ENCODE peak calls at places on chromosomes 4 and X, in eight cellular contexts. N, K, C, H, G, O, V and X are unnamed samples.
A peak's percentile ranks its signal among the peaks of the same experiment; 100 is the strongest.

GRCh38 chr4:1856920-1857699 is 1.2 kb upstream of the LETM1 start:
- DNase-seq in N (no peak), K (no peak), C (no peak), H (no peak), G (no peak), O (no peak), V (no peak), X (no peak)

GRCh38 chr4:105088110-105088879 is 58.4 kb upstream of the TET2 start:
- DNase-seq in N (no peak), K (no peak), C (no peak), H (no peak), G (no peak), O (no peak), V (no peak), X (no peak)

GRCh38 chrX:154019633-154020499 is at the start of gene IRAK1:
- DNase-seq in N (peak; percentile 76), K (no peak), C (no peak), H (no peak), G (peak; percentile 24), O (peak; percentile 27), V (peak; percentile 60), X (no peak)

GRCh38 chr4:152619556-152619955 is 60.2 kb downstream of the TMEM154 start:
- DNase-seq in N (no peak), K (no peak), C (no peak), H (peak; percentile 64), G (no peak), O (no peak), V (no peak), X (no peak)

GRCh38 chr4:117700111-117700892 is 334.0 kb upstream of the NDST3 start:
- DNase-seq in N (no peak), K (peak; percentile 12), C (no peak), H (no peak), G (no peak), O (no peak), V (no peak), X (no peak)

GRCh38 chrX:135497736-135498135 is 22.7 kb upstream of the INTS6L start:
- DNase-seq in N (no peak), K (no peak), C (no peak), H (no peak), G (no peak), O (no peak), V (no peak), X (no peak)

GRCh38 chr4:130955520-130955919 is 1859.6 kb downstream of the C4orf33 start:
- DNase-seq in N (no peak), K (no peak), C (no peak), H (no peak), G (no peak), O (no peak), V (no peak), X (no peak)

GRCh38 chrX:14598330-14598729 is 69.0 kb downstream of the GLRA2 start:
- DNase-seq in N (no peak), K (no peak), C (no peak), H (no peak), G (no peak), O (no peak), V (no peak), X (no peak)

GRCh38 chr4:185920171-185920570 is 108.2 kb upstream of the SORBS2 start:
- DNase-seq in N (no peak), K (no peak), C (no peak), H (no peak), G (no peak), O (no peak), V (no peak), X (no peak)